ENCODE peak calls at places on chromosomes 12 and 14, in four cellular contexts. Z is NB4, O is body of pancreas, H is gastrocnemius medialis. P is an unnamed sample.
A peak's percentile ranks its signal among the peaks of the same experiment; 100 is the strongest.

GRCh38 chr14:92676448-92677086 is 71.9 kb downstream of the LGMN start:
- DNase-seq in H (no peak), Z (no peak), O (no peak), P (peak; percentile 9)

GRCh38 chr12:53483225-53483978 is 15.9 kb downstream of the MAP3K12 start:
- DNase-seq in H (no peak), O (no peak), Z (peak; percentile 42), P (no peak)

GRCh38 chr12:26799741-26800140 is 33.3 kb downstream of the ITPR2 start:
- DNase-seq in O (no peak), Z (no peak), H (no peak), P (no peak)

GRCh38 chr14:69637503-69638030 is 26.2 kb downstream of the SUSD6 start:
- DNase-seq in H (peak; percentile 70), O (no peak), Z (no peak), P (no peak)

GRCh38 chr14:67490201-67490600 is 1.7 kb upstream of the TMEM229B start:
- DNase-seq in Z (no peak), H (no peak), O (no peak), P (no peak)

GRCh38 chr12:82619644-82620043 is 67.1 kb upstream of the TMTC2 start:
- DNase-seq in O (no peak), Z (no peak), H (no peak), P (no peak)

GRCh38 chr14:21405097-21405496 is 21.3 kb upstream of the SUPT16H start:
- DNase-seq in O (no peak), H (no peak), Z (no peak), P (no peak)

GRCh38 chr12:110920324-110920910 is at the start of gene MYL2:
- DNase-seq in H (no peak), O (no peak), Z (no peak), P (no peak)

GRCh38 chr12:93322784-93323183 is 54.9 kb upstream of the NUDT4 start:
- DNase-seq in H (no peak), Z (no peak), O (no peak), P (no peak)

DNA sequence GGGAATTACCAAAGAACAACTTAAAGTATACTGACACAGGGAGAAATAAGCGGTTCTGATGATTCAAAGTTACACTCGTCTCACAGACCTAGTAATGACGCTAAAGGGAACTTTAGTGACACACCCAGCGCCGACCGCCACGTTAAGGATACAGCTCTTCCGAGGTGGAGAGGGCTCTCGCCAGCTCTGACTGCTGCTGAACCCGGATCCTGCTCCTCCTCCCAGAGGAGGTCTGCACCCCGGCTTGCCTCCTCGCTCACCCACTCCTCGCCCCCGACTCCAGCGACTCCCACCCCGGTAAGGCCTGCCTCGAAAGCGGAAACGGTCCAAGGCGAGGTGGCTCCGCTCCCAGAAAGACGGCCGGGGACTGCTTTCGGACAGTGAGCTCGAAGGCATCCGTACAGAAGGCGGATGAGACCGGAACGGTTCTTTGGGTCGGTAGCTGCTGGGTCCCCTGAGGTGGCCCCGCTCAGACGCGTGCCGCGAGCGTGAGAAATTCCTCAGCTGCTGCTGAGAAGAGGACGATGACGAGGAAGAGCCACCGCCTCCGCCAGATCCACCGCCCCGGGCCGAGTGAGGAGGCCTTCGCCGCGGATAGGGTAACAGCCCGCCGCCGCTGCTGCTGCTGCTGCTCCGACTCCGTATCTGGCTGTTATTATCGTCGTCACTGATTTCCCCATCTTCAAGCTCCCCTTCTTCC is 637 bp downstream of the ZFC3H1 start:
- DNase-seq in H (peak; percentile 32), O (peak; percentile 75), Z (peak; percentile 78), P (peak; percentile 42)
- TF ChIP-seq POLR2A in H (peak; percentile 18), O (no peak), Z (no peak), P (no peak)

DNA sequence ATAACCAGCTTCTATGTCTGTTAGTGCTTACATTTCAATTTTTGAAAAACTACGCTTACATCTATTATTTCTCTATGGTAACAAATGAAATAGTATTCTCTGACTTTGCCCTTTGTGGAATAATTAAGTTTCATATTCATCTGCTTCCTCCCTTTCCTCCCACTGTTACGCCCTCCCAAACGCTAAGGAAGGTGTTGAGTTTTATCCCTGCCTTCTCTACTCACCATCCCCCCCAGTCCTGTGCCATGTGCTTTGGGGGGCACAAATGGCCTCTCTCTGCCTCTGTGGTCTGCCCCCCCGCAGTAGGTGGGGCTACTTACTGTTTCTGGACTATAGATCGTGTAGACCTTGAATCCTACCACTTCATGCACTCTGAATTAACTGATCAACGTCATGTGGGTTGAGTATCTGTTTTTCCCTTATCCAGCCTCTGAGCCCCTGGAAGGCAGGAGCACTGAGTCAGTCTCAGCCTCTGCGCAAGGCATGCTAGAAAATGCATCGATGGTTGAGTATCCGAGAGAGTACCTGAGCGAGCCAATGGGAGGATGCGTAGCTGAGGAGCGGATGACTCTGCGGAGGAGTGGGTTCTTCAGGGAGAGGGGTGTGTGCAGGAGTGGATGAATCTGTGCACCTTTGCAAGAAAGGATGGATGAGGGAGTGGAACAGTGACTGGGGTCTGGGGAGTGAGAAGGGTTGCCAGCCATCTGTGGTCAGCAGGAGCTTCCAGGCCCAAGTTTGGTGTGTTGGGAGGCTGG is 114.5 kb upstream of the RTL1 start:
- DNase-seq in O (peak; percentile 4), Z (no peak), H (no peak), P (no peak)
- H3K4me3 ChIP-seq in O (no peak overlapping the region), Z (no peak overlapping the region), H (no peak overlapping the region), P (no peak overlapping the region)

GRCh38 chr14:68633131-68633991 is 159.5 kb downstream of the ZFP36L1 start:
- DNase-seq in Z (peak; percentile 14), H (no peak), O (no peak), P (peak; percentile 63)

GRCh38 chr14:68634874-68635601 is 157.8 kb downstream of the ZFP36L1 start:
- DNase-seq in H (no peak), Z (no peak), O (no peak), P (no peak)

GRCh38 chr14:68636597-68636996 is 156.3 kb downstream of the ZFP36L1 start:
- DNase-seq in Z (no peak), H (no peak), O (no peak), P (peak; percentile 33)

GRCh38 chr14:68632591-68632895 is 160.3 kb downstream of the ZFP36L1 start:
- DNase-seq in O (no peak), Z (no peak), H (no peak), P (no peak)

GRCh38 chr14:68634346-68634745 is 158.5 kb downstream of the ZFP36L1 start:
- DNase-seq in Z (no peak), H (no peak), O (no peak), P (no peak)
- TF ChIP-seq POLR2A in Z (no peak), H (no peak), O (no peak), P (no peak)

GRCh38 chr12:98385636-98386035 is 129.8 kb upstream of the TMPO start:
- DNase-seq in Z (no peak), H (no peak), O (no peak), P (no peak)

DNA sequence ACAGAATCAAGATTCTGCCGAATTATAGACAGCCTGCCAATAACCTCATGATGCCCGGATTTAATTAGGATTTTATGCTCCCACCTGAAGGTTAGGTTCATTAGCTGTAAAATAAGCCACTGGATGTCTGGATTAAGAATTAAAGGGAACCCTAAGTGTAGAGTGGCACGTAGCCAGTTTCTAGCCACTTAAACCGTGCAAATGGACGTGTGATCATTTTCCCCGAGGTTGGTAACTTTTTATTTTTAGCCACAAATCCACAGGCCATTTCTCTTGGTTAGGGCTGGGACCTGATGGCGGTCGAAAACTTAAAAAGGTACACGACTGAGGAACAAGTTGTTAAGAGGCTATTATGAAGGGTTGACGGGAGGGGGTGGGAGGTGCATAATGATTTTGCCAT is 127.3 kb upstream of the TMPO start:
- DNase-seq in O (no peak), H (no peak), Z (no peak), P (no peak)
- H3K4me3 ChIP-seq in O (no peak overlapping the region), H (no peak overlapping the region), Z (no peak overlapping the region), P (no peak overlapping the region)

P was measured in uterus.